ENCODE peak calls at places on chromosomes 7 and 10, in seven cellular contexts. One of them, this sample, is unnamed.

GRCh38 chr7:102146989-102147388 is 139.7 kb upstream of the SH2B2 start:
- DNase-seq in K562: no peak
- DNase-seq in T-helper 17 cell: no peak
- DNase-seq in activated CD8-positive, alpha-beta T cell treated with anti-CD3 and anti-CD28 coated beads, Interleukin-2, amount 10 ng/mL, durations not matched to agents 7 days and 5 days: no peak
- DNase-seq in neural crest cell: no peak
- DNase-seq in WTC11: no peak
- DNase-seq in epithelial cell of esophagus: no peak
- DNase-seq in this sample: no peak

GRCh38 chr7:142508251-142508650 is 241.0 kb upstream of the PRSS1 start:
- DNase-seq in epithelial cell of esophagus: peak; percentile 95
- DNase-seq in T-helper 17 cell: no peak
- DNase-seq in neural crest cell: no peak
- DNase-seq in K562: no peak
- DNase-seq in activated CD8-positive, alpha-beta T cell treated with anti-CD3 and anti-CD28 coated beads, Interleukin-2, amount 10 ng/mL, durations not matched to agents 7 days and 5 days: no peak
- DNase-seq in WTC11: no peak
- DNase-seq in this sample: no peak

GRCh38 chr10:29760139-29760538 is 125.4 kb upstream of the SVIL start:
- DNase-seq in neural crest cell: no peak
- DNase-seq in activated CD8-positive, alpha-beta T cell treated with anti-CD3 and anti-CD28 coated beads, Interleukin-2, amount 10 ng/mL, durations not matched to agents 7 days and 5 days: no peak
- DNase-seq in T-helper 17 cell: no peak
- DNase-seq in WTC11: no peak
- DNase-seq in K562: no peak
- DNase-seq in epithelial cell of esophagus: no peak
- DNase-seq in this sample: no peak

GRCh38 chr10:33612116-33612515 is 277.6 kb upstream of the NRP1 start:
- DNase-seq in T-helper 17 cell: no peak
- DNase-seq in K562: no peak
- DNase-seq in WTC11: no peak
- DNase-seq in activated CD8-positive, alpha-beta T cell treated with anti-CD3 and anti-CD28 coated beads, Interleukin-2, amount 10 ng/mL, durations not matched to agents 7 days and 5 days: no peak
- DNase-seq in neural crest cell: no peak
- DNase-seq in epithelial cell of esophagus: peak; percentile 92
- DNase-seq in this sample: no peak

GRCh38 chr7:25952277-25953057 is 199.5 kb upstream of the NFE2L3 start:
- DNase-seq in T-helper 17 cell: no peak
- DNase-seq in epithelial cell of esophagus: no peak
- DNase-seq in activated CD8-positive, alpha-beta T cell treated with anti-CD3 and anti-CD28 coated beads, Interleukin-2, amount 10 ng/mL, durations not matched to agents 7 days and 5 days: no peak
- DNase-seq in neural crest cell: peak; percentile 26
- DNase-seq in WTC11: peak; percentile 20
- DNase-seq in K562: no peak
- DNase-seq in this sample: no peak

GRCh38 chr7:55052081-55052480 is 33.3 kb downstream of the EGFR start:
- DNase-seq in activated CD8-positive, alpha-beta T cell treated with anti-CD3 and anti-CD28 coated beads, Interleukin-2, amount 10 ng/mL, durations not matched to agents 7 days and 5 days: no peak
- DNase-seq in epithelial cell of esophagus: peak; percentile 69
- DNase-seq in neural crest cell: no peak
- DNase-seq in T-helper 17 cell: no peak
- DNase-seq in WTC11: no peak
- DNase-seq in K562: no peak
- DNase-seq in this sample: no peak

GRCh38 chr7:107318523-107319160 is 149.8 kb downstream of the HBP1 start:
- DNase-seq in WTC11: no peak
- DNase-seq in epithelial cell of esophagus: peak; percentile 38
- DNase-seq in neural crest cell: no peak
- DNase-seq in T-helper 17 cell: no peak
- DNase-seq in K562: peak; percentile 66
- DNase-seq in activated CD8-positive, alpha-beta T cell treated with anti-CD3 and anti-CD28 coated beads, Interleukin-2, amount 10 ng/mL, durations not matched to agents 7 days and 5 days: no peak
- DNase-seq in this sample: no peak

GRCh38 chr10:79407811-79408795 is 37.3 kb downstream of the ZCCHC24 start:
- DNase-seq in activated CD8-positive, alpha-beta T cell treated with anti-CD3 and anti-CD28 coated beads, Interleukin-2, amount 10 ng/mL, durations not matched to agents 7 days and 5 days: no peak
- DNase-seq in epithelial cell of esophagus: no peak
- DNase-seq in WTC11: no peak
- DNase-seq in neural crest cell: no peak
- DNase-seq in T-helper 17 cell: no peak
- DNase-seq in K562: no peak
- DNase-seq in this sample: no peak

GRCh38 chr7:54596747-54597146 is 54.6 kb downstream of the VSTM2A start:
- DNase-seq in WTC11: no peak
- DNase-seq in K562: no peak
- DNase-seq in T-helper 17 cell: no peak
- DNase-seq in epithelial cell of esophagus: no peak
- DNase-seq in neural crest cell: no peak
- DNase-seq in activated CD8-positive, alpha-beta T cell treated with anti-CD3 and anti-CD28 coated beads, Interleukin-2, amount 10 ng/mL, durations not matched to agents 7 days and 5 days: no peak
- DNase-seq in this sample: no peak

GRCh38 chr10:30092151-30092790 is 32.9 kb upstream of the JCAD start:
- DNase-seq in activated CD8-positive, alpha-beta T cell treated with anti-CD3 and anti-CD28 coated beads, Interleukin-2, amount 10 ng/mL, durations not matched to agents 7 days and 5 days: no peak
- DNase-seq in neural crest cell: no peak
- DNase-seq in WTC11: no peak
- DNase-seq in K562: no peak
- DNase-seq in T-helper 17 cell: no peak
- DNase-seq in epithelial cell of esophagus: peak; percentile 32
- DNase-seq in this sample: no peak

GRCh38 chr10:526651-527312 is 162.7 kb downstream of the DIP2C start:
- DNase-seq in epithelial cell of esophagus: no peak
- DNase-seq in activated CD8-positive, alpha-beta T cell treated with anti-CD3 and anti-CD28 coated beads, Interleukin-2, amount 10 ng/mL, durations not matched to agents 7 days and 5 days: no peak
- DNase-seq in T-helper 17 cell: no peak
- DNase-seq in neural crest cell: no peak
- DNase-seq in K562: peak; percentile 19
- DNase-seq in WTC11: peak; percentile 46
- DNase-seq in this sample: no peak

GRCh38 chr10:126247454-126247975 is 140.8 kb downstream of the ADAM12 start:
- DNase-seq in neural crest cell: no peak
- DNase-seq in K562: no peak
- DNase-seq in WTC11: no peak
- DNase-seq in T-helper 17 cell: no peak
- DNase-seq in activated CD8-positive, alpha-beta T cell treated with anti-CD3 and anti-CD28 coated beads, Interleukin-2, amount 10 ng/mL, durations not matched to agents 7 days and 5 days: no peak
- DNase-seq in epithelial cell of esophagus: peak; percentile 95
- DNase-seq in this sample: no peak

GRCh38 chr10:61822096-61822495 is 79.4 kb upstream of the ARID5B start:
- DNase-seq in activated CD8-positive, alpha-beta T cell treated with anti-CD3 and anti-CD28 coated beads, Interleukin-2, amount 10 ng/mL, durations not matched to agents 7 days and 5 days: no peak
- DNase-seq in T-helper 17 cell: no peak
- DNase-seq in WTC11: no peak
- DNase-seq in epithelial cell of esophagus: no peak
- DNase-seq in neural crest cell: no peak
- DNase-seq in K562: no peak
- DNase-seq in this sample: no peak

GRCh38 chr7:156669035-156669828 is 28.7 kb downstream of the RNF32 start:
- DNase-seq in neural crest cell: no peak
- DNase-seq in epithelial cell of esophagus: no peak
- DNase-seq in K562: no peak
- DNase-seq in activated CD8-positive, alpha-beta T cell treated with anti-CD3 and anti-CD28 coated beads, Interleukin-2, amount 10 ng/mL, durations not matched to agents 7 days and 5 days: no peak
- DNase-seq in WTC11: no peak
- DNase-seq in T-helper 17 cell: no peak
- DNase-seq in this sample: no peak

GRCh38 chr7:47896809-47897423 is 51.4 kb downstream of the PKD1L1 start:
- DNase-seq in epithelial cell of esophagus: no peak
- DNase-seq in neural crest cell: no peak
- DNase-seq in T-helper 17 cell: no peak
- DNase-seq in WTC11: no peak
- DNase-seq in activated CD8-positive, alpha-beta T cell treated with anti-CD3 and anti-CD28 coated beads, Interleukin-2, amount 10 ng/mL, durations not matched to agents 7 days and 5 days: no peak
- DNase-seq in K562: no peak
- DNase-seq in this sample: peak; percentile 77

GRCh38 chr10:43265799-43266721 is 805 bp downstream of the RASGEF1A start:
- DNase-seq in epithelial cell of esophagus: peak; percentile 28
- DNase-seq in WTC11: peak; percentile 55
- DNase-seq in activated CD8-positive, alpha-beta T cell treated with anti-CD3 and anti-CD28 coated beads, Interleukin-2, amount 10 ng/mL, durations not matched to agents 7 days and 5 days: peak; percentile 66
- DNase-seq in K562: peak; percentile 24
- DNase-seq in neural crest cell: no peak
- DNase-seq in T-helper 17 cell: no peak
- DNase-seq in this sample: no peak

GRCh38 chr7:42080831-42081230 is 156.2 kb downstream of the GLI3 start:
- DNase-seq in WTC11: no peak
- DNase-seq in neural crest cell: no peak
- DNase-seq in K562: no peak
- DNase-seq in activated CD8-positive, alpha-beta T cell treated with anti-CD3 and anti-CD28 coated beads, Interleukin-2, amount 10 ng/mL, durations not matched to agents 7 days and 5 days: no peak
- DNase-seq in T-helper 17 cell: no peak
- DNase-seq in epithelial cell of esophagus: no peak
- DNase-seq in this sample: no peak

GRCh38 chr10:121974019-121974534 is 940 bp downstream of the NSMCE4A start:
- DNase-seq in K562: no peak
- DNase-seq in epithelial cell of esophagus: no peak
- DNase-seq in WTC11: no peak
- DNase-seq in activated CD8-positive, alpha-beta T cell treated with anti-CD3 and anti-CD28 coated beads, Interleukin-2, amount 10 ng/mL, durations not matched to agents 7 days and 5 days: peak; percentile 46
- DNase-seq in neural crest cell: no peak
- DNase-seq in T-helper 17 cell: no peak
- DNase-seq in this sample: no peak

GRCh38 chr10:12063483-12063818 is 5.3 kb upstream of the DHTKD1 start:
- DNase-seq in WTC11: no peak
- DNase-seq in epithelial cell of esophagus: no peak
- DNase-seq in neural crest cell: no peak
- DNase-seq in activated CD8-positive, alpha-beta T cell treated with anti-CD3 and anti-CD28 coated beads, Interleukin-2, amount 10 ng/mL, durations not matched to agents 7 days and 5 days: no peak
- DNase-seq in K562: peak; percentile 24
- DNase-seq in T-helper 17 cell: no peak
- DNase-seq in this sample: no peak

GRCh38 chr7:22712999-22713398 is 14.0 kb upstream of the IL6 start:
- DNase-seq in epithelial cell of esophagus: no peak
- DNase-seq in WTC11: no peak
- DNase-seq in neural crest cell: no peak
- DNase-seq in K562: no peak
- DNase-seq in activated CD8-positive, alpha-beta T cell treated with anti-CD3 and anti-CD28 coated beads, Interleukin-2, amount 10 ng/mL, durations not matched to agents 7 days and 5 days: no peak
- DNase-seq in T-helper 17 cell: no peak
- DNase-seq in this sample: no peak

GRCh38 chr10:69640196-69640980 is 10.3 kb downstream of the FAM241B start:
- DNase-seq in T-helper 17 cell: no peak
- DNase-seq in neural crest cell: no peak
- DNase-seq in epithelial cell of esophagus: peak; percentile 93
- DNase-seq in K562: no peak
- DNase-seq in activated CD8-positive, alpha-beta T cell treated with anti-CD3 and anti-CD28 coated beads, Interleukin-2, amount 10 ng/mL, durations not matched to agents 7 days and 5 days: no peak
- DNase-seq in WTC11: no peak
- DNase-seq in this sample: no peak

GRCh38 chr7:142445019-142445686 is 187.3 kb upstream of the PRSS58 start:
- DNase-seq in T-helper 17 cell: no peak
- DNase-seq in WTC11: peak; percentile 80
- DNase-seq in K562: no peak
- DNase-seq in neural crest cell: no peak
- DNase-seq in epithelial cell of esophagus: peak; percentile 10
- DNase-seq in activated CD8-positive, alpha-beta T cell treated with anti-CD3 and anti-CD28 coated beads, Interleukin-2, amount 10 ng/mL, durations not matched to agents 7 days and 5 days: peak; percentile 56
- DNase-seq in this sample: peak; percentile 16

GRCh38 chr7:121832347-121832746 is 40.6 kb upstream of the PTPRZ1 start:
- DNase-seq in T-helper 17 cell: no peak
- DNase-seq in epithelial cell of esophagus: peak; percentile 21
- DNase-seq in K562: no peak
- DNase-seq in WTC11: no peak
- DNase-seq in activated CD8-positive, alpha-beta T cell treated with anti-CD3 and anti-CD28 coated beads, Interleukin-2, amount 10 ng/mL, durations not matched to agents 7 days and 5 days: no peak
- DNase-seq in neural crest cell: no peak
- DNase-seq in this sample: no peak

GRCh38 chr7:20776214-20776875 is 10.3 kb downstream of the SP8 start:
- DNase-seq in T-helper 17 cell: no peak
- DNase-seq in activated CD8-positive, alpha-beta T cell treated with anti-CD3 and anti-CD28 coated beads, Interleukin-2, amount 10 ng/mL, durations not matched to agents 7 days and 5 days: no peak
- DNase-seq in neural crest cell: no peak
- DNase-seq in WTC11: peak; percentile 83
- DNase-seq in K562: no peak
- DNase-seq in epithelial cell of esophagus: no peak
- DNase-seq in this sample: no peak

GRCh38 chr7:20190588-20190987 is 26.6 kb downstream of the MACC1 start:
- DNase-seq in WTC11: no peak
- DNase-seq in epithelial cell of esophagus: no peak
- DNase-seq in K562: no peak
- DNase-seq in neural crest cell: no peak
- DNase-seq in activated CD8-positive, alpha-beta T cell treated with anti-CD3 and anti-CD28 coated beads, Interleukin-2, amount 10 ng/mL, durations not matched to agents 7 days and 5 days: no peak
- DNase-seq in T-helper 17 cell: no peak
- DNase-seq in this sample: no peak

GRCh38 chr7:44748042-44748947 is at the start of gene ZMIZ2:
- DNase-seq in epithelial cell of esophagus: peak; percentile 90
- DNase-seq in activated CD8-positive, alpha-beta T cell treated with anti-CD3 and anti-CD28 coated beads, Interleukin-2, amount 10 ng/mL, durations not matched to agents 7 days and 5 days: peak; percentile 92
- DNase-seq in K562: peak; percentile 97
- DNase-seq in WTC11: peak; percentile 87
- DNase-seq in T-helper 17 cell: peak; percentile 93
- DNase-seq in neural crest cell: peak; percentile 94
- DNase-seq in this sample: peak; percentile 82

GRCh38 chr7:56091591-56091990 is 1.2 kb downstream of the PHKG1 start:
- DNase-seq in WTC11: no peak
- DNase-seq in activated CD8-positive, alpha-beta T cell treated with anti-CD3 and anti-CD28 coated beads, Interleukin-2, amount 10 ng/mL, durations not matched to agents 7 days and 5 days: no peak
- DNase-seq in epithelial cell of esophagus: no peak
- DNase-seq in K562: no peak
- DNase-seq in T-helper 17 cell: no peak
- DNase-seq in neural crest cell: no peak
- DNase-seq in this sample: no peak

GRCh38 chr10:96259150-96259549 is 12.2 kb downstream of the BLNK start:
- DNase-seq in neural crest cell: no peak
- DNase-seq in T-helper 17 cell: no peak
- DNase-seq in epithelial cell of esophagus: no peak
- DNase-seq in K562: no peak
- DNase-seq in WTC11: no peak
- DNase-seq in activated CD8-positive, alpha-beta T cell treated with anti-CD3 and anti-CD28 coated beads, Interleukin-2, amount 10 ng/mL, durations not matched to agents 7 days and 5 days: no peak
- DNase-seq in this sample: no peak

GRCh38 chr10:71873582-71874182 is 22.6 kb upstream of the PSAP start:
- DNase-seq in WTC11: no peak
- DNase-seq in epithelial cell of esophagus: no peak
- DNase-seq in activated CD8-positive, alpha-beta T cell treated with anti-CD3 and anti-CD28 coated beads, Interleukin-2, amount 10 ng/mL, durations not matched to agents 7 days and 5 days: no peak
- DNase-seq in T-helper 17 cell: no peak
- DNase-seq in neural crest cell: no peak
- DNase-seq in K562: no peak
- DNase-seq in this sample: no peak

GRCh38 chr10:82213784-82214183 is 338.8 kb downstream of the NRG3 start:
- DNase-seq in epithelial cell of esophagus: no peak
- DNase-seq in neural crest cell: no peak
- DNase-seq in activated CD8-positive, alpha-beta T cell treated with anti-CD3 and anti-CD28 coated beads, Interleukin-2, amount 10 ng/mL, durations not matched to agents 7 days and 5 days: no peak
- DNase-seq in T-helper 17 cell: no peak
- DNase-seq in K562: no peak
- DNase-seq in WTC11: no peak
- DNase-seq in this sample: no peak

GRCh38 chr7:49773939-49774458 is 561 bp downstream of the VWC2 start:
- DNase-seq in neural crest cell: no peak
- DNase-seq in K562: no peak
- DNase-seq in activated CD8-positive, alpha-beta T cell treated with anti-CD3 and anti-CD28 coated beads, Interleukin-2, amount 10 ng/mL, durations not matched to agents 7 days and 5 days: no peak
- DNase-seq in WTC11: peak; percentile 26
- DNase-seq in epithelial cell of esophagus: no peak
- DNase-seq in T-helper 17 cell: no peak
- DNase-seq in this sample: no peak

GRCh38 chr7:90180649-90181048 is 26.4 kb downstream of the STEAP1 start:
- DNase-seq in epithelial cell of esophagus: peak; percentile 64
- DNase-seq in activated CD8-positive, alpha-beta T cell treated with anti-CD3 and anti-CD28 coated beads, Interleukin-2, amount 10 ng/mL, durations not matched to agents 7 days and 5 days: no peak
- DNase-seq in neural crest cell: no peak
- DNase-seq in WTC11: no peak
- DNase-seq in T-helper 17 cell: no peak
- DNase-seq in K562: no peak
- DNase-seq in this sample: no peak

GRCh38 chr7:1168422-1168821 is 8.4 kb upstream of the ZFAND2A start:
- DNase-seq in WTC11: no peak
- DNase-seq in epithelial cell of esophagus: no peak
- DNase-seq in activated CD8-positive, alpha-beta T cell treated with anti-CD3 and anti-CD28 coated beads, Interleukin-2, amount 10 ng/mL, durations not matched to agents 7 days and 5 days: no peak
- DNase-seq in K562: no peak
- DNase-seq in neural crest cell: no peak
- DNase-seq in T-helper 17 cell: no peak
- DNase-seq in this sample: no peak